ENCODE peak calls at places on chromosomes 5 and 9, in six cellular contexts. P is NCI-H2081, X is ELR, V is sigmoid colon, W is glutamatergic neuron, U is posterior vena cava. Y is an unnamed sample.

GRCh38 chr5:66174338-66174737 is 30.2 kb downstream of the SREK1 start:
- DNase-seq in P (no peak), X (peak; percentile 42), V (no peak), W (no peak), U (no peak), Y (no peak)

GRCh38 chr5:59357421-59357977 is 536.0 kb downstream of the PDE4D start:
- DNase-seq in P (no peak), X (no peak), V (no peak), W (no peak), U (no peak), Y (no peak)

GRCh38 chr5:61467766-61468482 is 135.9 kb downstream of the ZSWIM6 start:
- DNase-seq in P (peak; percentile 6), X (peak; percentile 76), V (no peak), W (no peak), U (no peak), Y (no peak)

GRCh38 chr9:96686638-96687335 is 31.7 kb upstream of the PRXL2C start:
- DNase-seq in P (peak; percentile 76), X (peak; percentile 69), V (peak; percentile 90), W (peak; percentile 86), U (peak; percentile 96), Y (peak; percentile 80)

GRCh38 chr5:133967715-133968056 is 739 bp downstream of the C5orf15 start:
- DNase-seq in P (no peak), X (peak; percentile 70), V (no peak), W (no peak), U (no peak), Y (peak; percentile 13)

GRCh38 chr5:171808951-171809350 is 23.3 kb downstream of the SMIM23 start:
- DNase-seq in P (no peak), X (peak; percentile 66), V (no peak), W (no peak), U (no peak), Y (no peak)

GRCh38 chr5:119418782-119419101 is 33.6 kb upstream of the HSD17B4 start:
- DNase-seq in P (no peak), X (no peak), V (no peak), W (no peak), U (no peak), Y (no peak)

GRCh38 chr9:10961883-10962282 is 349.1 kb upstream of the PTPRD start:
- DNase-seq in P (no peak), X (no peak), V (no peak), W (no peak), U (no peak), Y (no peak)

GRCh38 chr5:155101697-155102096 is 88.1 kb downstream of the KIF4B start:
- DNase-seq in P (no peak), X (no peak), V (no peak), W (no peak), U (no peak), Y (no peak)

Y was measured in endothelial cell.